ENCODE peak calls at places on chromosome 7, in six cellular contexts. S is IMR-90, E is neuronal stem cell, U is H9, C is mesenchymal stem cell, A is H1. F is an unnamed sample.

GRCh38 chr7:2800923-2801682 is 43.0 kb downstream of the GNA12 start:
- DNase-seq in S (peak; percentile 73), C (peak; percentile 57), A (no peak), E (no peak), U (no peak), F (no peak)

GRCh38 chr7:118218413-118219156 is 5.9 kb upstream of the ANKRD7 start:
- DNase-seq in E (no peak), A (no peak), S (no peak), C (peak; percentile 43), U (no peak), F (no peak)

GRCh38 chr7:151808296-151809155 is 68.4 kb downstream of the PRKAG2 start:
- DNase-seq in A (no peak), S (no peak), E (no peak), C (no peak), U (no peak), F (peak; percentile 49)

GRCh38 chr7:139034855-139035587 is 821 bp downstream of the ZC3HAV1L start:
- DNase-seq in A (no peak), U (peak; percentile 55), E (no peak), S (peak; percentile 27), C (peak; percentile 52), F (no peak)

GRCh38 chr7:70619130-70619529 is 512.8 kb upstream of the GALNT17 start:
- DNase-seq in E (no peak), C (no peak), A (no peak), S (no peak), U (no peak), F (no peak)

GRCh38 chr7:18117482-18117881 is 89.8 kb upstream of the PRPS1L1 start:
- DNase-seq in S (peak; percentile 59), A (no peak), E (no peak), C (peak; percentile 90), U (no peak), F (peak; percentile 20)

GRCh38 chr7:41981046-41982040 is 255.7 kb downstream of the GLI3 start:
- DNase-seq in U (no peak), E (no peak), A (no peak), S (no peak), C (no peak), F (no peak)

GRCh38 chr7:120709931-120710330 is 148.0 kb downstream of the TSPAN12 start:
- DNase-seq in C (peak; percentile 70), U (no peak), S (no peak), E (no peak), A (no peak), F (no peak)

GRCh38 chr7:23058412-23059096 is 44.6 kb upstream of the HYCC1 start:
- DNase-seq in S (no peak), C (no peak), U (no peak), A (no peak), E (no peak), F (no peak)

GRCh38 chr7:74657692-74658170 is at the start of gene GTF2I:
- DNase-seq in U (no peak), E (peak; percentile 75), S (no peak), C (no peak), A (no peak), F (no peak)

GRCh38 chr7:92785923-92786322 is 50.5 kb downstream of the CDK6 start:
- DNase-seq in A (no peak), U (no peak), C (peak; percentile 79), S (peak; percentile 71), E (no peak), F (no peak)

GRCh38 chr7:64884085-64884912 is 18.8 kb upstream of the ZNF273 start:
- DNase-seq in C (no peak), U (peak; percentile 2), S (no peak), E (no peak), A (no peak), F (no peak)

GRCh38 chr7:26700893-26701292 is 163.5 kb downstream of the SKAP2 start:
- DNase-seq in E (no peak), C (no peak), U (no peak), A (no peak), S (no peak), F (no peak)

GRCh38 chr7:19114591-19114855 is 2.9 kb downstream of the TWIST1 start:
- DNase-seq in E (no peak), U (no peak), C (peak; percentile 37), A (no peak), S (peak; percentile 66), F (no peak)

GRCh38 chr7:109864263-109864662 is 1226.7 kb upstream of the LRRN3 start:
- DNase-seq in U (no peak), A (no peak), C (no peak), E (no peak), S (no peak), F (no peak)

GRCh38 chr7:149147730-149148653 is 739 bp downstream of the ZNF398 start:
- DNase-seq in A (no peak), S (peak; percentile 51), U (no peak), E (peak; percentile 59), C (peak; percentile 84), F (peak; percentile 77)

GRCh38 chr7:51187941-51188340 is 128.7 kb downstream of the COBL start:
- DNase-seq in S (no peak), U (peak; percentile 88), A (peak; percentile 50), C (no peak), E (peak; percentile 44), F (peak; percentile 21)

GRCh38 chr7:37083311-37084096 is 359.2 kb upstream of the AOAH start:
- DNase-seq in U (no peak), A (no peak), C (peak; percentile 31), S (peak; percentile 46), E (no peak), F (peak; percentile 9)

DNA sequence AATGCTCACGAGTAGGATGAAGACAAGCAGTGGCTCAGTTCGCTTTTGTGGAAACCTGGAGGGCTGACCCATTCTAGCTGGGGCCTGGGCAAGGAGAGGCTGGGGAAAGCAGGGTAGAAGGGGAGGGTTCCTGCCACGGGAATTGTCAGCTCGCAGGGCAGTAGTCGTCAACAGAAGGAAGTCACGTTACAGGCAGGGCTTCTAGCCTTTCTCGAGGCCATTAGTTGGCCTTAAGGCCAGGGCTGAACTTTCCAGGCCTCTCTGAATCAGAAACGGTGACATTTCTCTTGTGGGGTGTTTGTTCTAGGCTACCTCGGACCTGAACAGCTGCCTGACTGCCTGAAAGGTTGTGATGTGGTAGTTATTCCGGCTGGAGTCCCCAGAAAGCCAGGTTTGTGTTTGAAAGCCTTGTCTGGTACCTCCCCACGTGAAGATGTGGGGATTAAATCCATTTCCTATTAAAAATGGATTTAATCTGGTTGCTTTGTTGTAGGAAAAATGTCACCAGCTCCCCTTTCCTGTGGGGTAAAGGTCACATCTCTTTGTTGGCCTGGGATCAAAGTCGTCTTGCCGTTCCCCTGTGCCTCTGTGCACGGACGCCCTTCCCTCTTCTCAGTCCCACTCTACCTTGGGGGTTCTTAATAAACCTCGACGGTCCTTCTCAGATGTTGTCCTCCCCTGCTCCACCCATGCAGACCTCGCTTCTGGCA is 9.4 kb downstream of the MDH2 start:
- DNase-seq in S (no peak), E (no peak), U (no peak), A (no peak), C (no peak), F (no peak)
- H3K14ac ChIP-seq in S (no peak overlapping the region), E (no peak overlapping the region), U (no peak overlapping the region), A (no peak overlapping the region), C (no peak overlapping the region), F (no peak overlapping the region)

DNA sequence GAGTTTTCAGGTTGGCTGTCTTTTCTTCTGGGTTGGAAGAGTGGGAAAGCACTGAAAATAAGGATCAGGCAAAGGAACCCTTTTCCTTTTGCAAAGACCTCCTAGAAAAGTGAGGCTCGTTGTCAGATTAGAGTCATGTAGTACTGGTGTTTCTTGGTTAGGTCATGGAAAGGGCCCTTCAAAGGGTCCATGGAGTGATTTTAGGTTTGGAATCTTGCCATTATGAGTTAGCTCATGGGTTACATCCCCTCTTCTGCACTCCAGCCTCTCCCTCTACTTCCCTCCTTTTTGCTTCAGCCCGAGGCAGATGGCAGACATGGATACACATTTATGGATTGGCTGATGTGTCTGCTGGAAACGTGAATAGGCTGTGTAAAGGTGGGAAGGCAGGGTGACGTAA is 47.0 kb downstream of the CREB5 start:
- DNase-seq in C (no peak), S (no peak), E (no peak), A (no peak), U (no peak), F (no peak)
- H3K23ac ChIP-seq in C (no peak overlapping the region), S (no peak overlapping the region), E (no peak overlapping the region), A (no peak overlapping the region), U (no peak overlapping the region), F (no peak overlapping the region)

GRCh38 chr7:1220958-1221745 is 11.5 kb upstream of the UNCX start:
- DNase-seq in E (no peak), C (no peak), U (no peak), A (no peak), S (no peak), F (no peak)

GRCh38 chr7:1223196-1224092 is 9.2 kb upstream of the UNCX start:
- DNase-seq in A (no peak), S (no peak), C (no peak), U (no peak), E (no peak), F (no peak)

GRCh38 chr7:1220000-1220726 is 12.5 kb upstream of the UNCX start:
- DNase-seq in E (no peak), C (no peak), S (no peak), U (no peak), A (no peak), F (no peak)

GRCh38 chr7:1218541-1219165 is 14.0 kb upstream of the UNCX start:
- DNase-seq in U (no peak), S (no peak), C (no peak), E (no peak), A (no peak), F (no peak)

DNA sequence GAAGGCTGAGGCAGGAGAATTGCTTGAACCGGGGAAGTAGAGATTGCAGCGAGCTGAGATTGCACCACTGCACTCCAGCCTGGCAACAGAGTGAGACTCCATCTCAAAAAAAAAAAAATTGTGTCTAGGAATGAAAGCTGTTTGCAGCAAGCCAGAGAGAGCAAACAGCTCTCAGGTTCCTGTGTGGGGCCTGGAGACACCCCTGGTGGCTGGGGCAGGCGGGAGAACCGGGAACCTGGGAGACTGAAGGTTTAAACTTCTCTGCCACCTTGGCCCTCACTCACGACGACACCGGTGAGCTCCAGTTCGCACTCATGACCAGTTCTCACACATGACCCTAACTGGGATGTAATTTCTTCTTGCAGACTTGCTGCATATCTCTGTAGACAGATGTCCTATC is 13.2 kb upstream of the UNCX start:
- DNase-seq in U (no peak), S (no peak), A (no peak), E (no peak), C (no peak), F (no peak)
- H3K14ac ChIP-seq in U (no peak overlapping the region), S (no peak overlapping the region), A (no peak overlapping the region), E (no peak overlapping the region), C (no peak overlapping the region), F (no peak overlapping the region)

GRCh38 chr7:77980087-77980713 is 181.6 kb downstream of the PHTF2 start:
- DNase-seq in U (no peak), S (no peak), A (no peak), C (no peak), E (no peak), F (no peak)

GRCh38 chr7:77985974-77986339 is 187.4 kb downstream of the PHTF2 start:
- DNase-seq in U (no peak), E (no peak), A (no peak), C (no peak), S (no peak), F (no peak)

GRCh38 chr7:77982926-77983550 is 184.5 kb downstream of the PHTF2 start:
- DNase-seq in C (peak; percentile 64), E (no peak), A (no peak), U (no peak), S (no peak), F (peak; percentile 92)

GRCh38 chr7:77985232-77985973 is 186.8 kb downstream of the PHTF2 start:
- DNase-seq in E (no peak), A (no peak), U (no peak), S (no peak), C (no peak), F (no peak)

GRCh38 chr7:77983973-77984372 is 185.4 kb downstream of the PHTF2 start:
- DNase-seq in E (no peak), U (no peak), S (no peak), C (no peak), A (no peak), F (no peak)
- H3K23ac ChIP-seq in E (no peak overlapping the region), U (no peak overlapping the region), S (no peak overlapping the region), C (no peak overlapping the region), A (no peak overlapping the region), F (no peak overlapping the region)